ENCODE peak calls at places on chromosomes 4 and X, in four cellular contexts. O is ascending aorta, S is heart right ventricle, J is right lobe of liver. Y is an unnamed sample.

GRCh38 chr4:165879581-165879980 is 6.5 kb downstream of the TLL1 start:
- DNase-seq in S (no peak), J (no peak), O (no peak), Y (no peak)

GRCh38 chrX:39559229-39559628 is 538.5 kb downstream of the BCOR start:
- DNase-seq in S (no peak), J (no peak), O (no peak), Y (no peak)

GRCh38 chr4:83552085-83552484 is 16.2 kb downstream of the GPAT3 start:
- DNase-seq in S (no peak), J (no peak), O (no peak), Y (no peak)

GRCh38 chrX:30822068-30822671 is 66.9 kb downstream of the TAB3 start:
- DNase-seq in S (no peak), J (no peak), O (no peak), Y (no peak)

GRCh38 chr4:8871417-8872401 is at the start of gene HMX1:
- DNase-seq in O (no peak), S (peak; percentile 7), J (no peak), Y (no peak)

GRCh38 chrX:11499076-11500044 is 166.4 kb downstream of the ARHGAP6 start:
- DNase-seq in O (no peak), S (no peak), J (no peak), Y (no peak)

GRCh38 chr4:160493206-160493605 is 1390.3 kb downstream of the RAPGEF2 start:
- DNase-seq in O (no peak), S (peak; percentile 50), J (no peak), Y (no peak)

GRCh38 chr4:142129473-142129872 is 493.1 kb downstream of the IL15 start:
- DNase-seq in S (no peak), J (no peak), O (no peak), Y (no peak)

GRCh38 chr4:158255727-158256324 is 45.5 kb downstream of the TMEM144 start:
- DNase-seq in J (no peak), S (peak; percentile 7), O (no peak), Y (no peak)

GRCh38 chr4:151227731-151228130 is 49.2 kb upstream of the PRSS48 start:
- DNase-seq in J (no peak), S (peak; percentile 69), O (peak; percentile 84), Y (no peak)

GRCh38 chr4:12844111-12844510 is 640.0 kb downstream of the RAB28 start:
- DNase-seq in J (no peak), O (no peak), S (no peak), Y (no peak)

GRCh38 chrX:115539841-115540240 is 21.1 kb upstream of the PLS3 start:
- DNase-seq in S (no peak), O (no peak), J (no peak), Y (no peak)

GRCh38 chr4:3283483-3283882 is 9.3 kb upstream of the RGS12 start:
- DNase-seq in S (no peak), O (peak; percentile 60), J (no peak), Y (no peak)

GRCh38 chr4:48832571-48832970 is 1.7 kb downstream of the OCIAD1 start:
- DNase-seq in S (no peak), O (no peak), J (no peak), Y (no peak)

GRCh38 chr4:24915121-24915922 is 2.5 kb upstream of the CCDC149 start:
- DNase-seq in S (no peak), O (no peak), J (no peak), Y (no peak)

GRCh38 chrX:109036624-109037023 is 300.3 kb upstream of the IRS4 start:
- DNase-seq in O (no peak), J (no peak), S (no peak), Y (no peak)

DNA sequence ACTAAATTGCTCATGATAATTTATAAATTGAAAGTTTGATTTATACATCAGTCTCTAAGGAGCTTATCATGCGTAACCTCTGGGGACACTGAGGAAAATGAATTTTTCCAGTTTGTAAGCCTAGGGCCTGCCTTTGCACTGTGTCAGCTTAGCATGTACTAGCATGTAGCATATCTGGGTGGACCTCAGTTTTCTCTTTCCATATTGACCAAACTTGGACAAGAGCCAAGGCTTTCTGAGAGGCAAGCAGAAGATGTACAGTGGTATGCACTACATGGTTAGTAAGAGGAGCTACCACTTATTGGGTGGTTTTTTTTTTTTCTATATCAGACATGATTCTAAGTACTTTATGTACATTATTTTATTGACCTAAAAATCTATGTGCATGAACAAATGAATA is 43.4 kb downstream of the TLR10 start:
- DNase-seq in S (no peak), J (no peak), O (no peak), Y (no peak)
- H3K4me3 ChIP-seq in S (no peak overlapping the region), J (no peak overlapping the region), O (no peak overlapping the region), Y (no peak overlapping the region)

GRCh38 chr4:71867598-71867997 is 83.7 kb upstream of the GC start:
- DNase-seq in J (no peak), S (no peak), O (no peak), Y (no peak)
- H3K9me3 ChIP-seq in J (no peaks in the 10 kb centered on the region), S (no peaks in the 10 kb centered on the region), O (peaks cover 7% of the 10 kb centered on the region), Y (no peaks in the 10 kb centered on the region)

GRCh38 chr4:68773699-68774098 is 42.1 kb upstream of the UGT2B10 start:
- DNase-seq in S (no peak), J (no peak), O (no peak), Y (no peak)
- TF ChIP-seq CTCF in S (no peak), J (no peak), O (no peak), Y (no peak)

DNA sequence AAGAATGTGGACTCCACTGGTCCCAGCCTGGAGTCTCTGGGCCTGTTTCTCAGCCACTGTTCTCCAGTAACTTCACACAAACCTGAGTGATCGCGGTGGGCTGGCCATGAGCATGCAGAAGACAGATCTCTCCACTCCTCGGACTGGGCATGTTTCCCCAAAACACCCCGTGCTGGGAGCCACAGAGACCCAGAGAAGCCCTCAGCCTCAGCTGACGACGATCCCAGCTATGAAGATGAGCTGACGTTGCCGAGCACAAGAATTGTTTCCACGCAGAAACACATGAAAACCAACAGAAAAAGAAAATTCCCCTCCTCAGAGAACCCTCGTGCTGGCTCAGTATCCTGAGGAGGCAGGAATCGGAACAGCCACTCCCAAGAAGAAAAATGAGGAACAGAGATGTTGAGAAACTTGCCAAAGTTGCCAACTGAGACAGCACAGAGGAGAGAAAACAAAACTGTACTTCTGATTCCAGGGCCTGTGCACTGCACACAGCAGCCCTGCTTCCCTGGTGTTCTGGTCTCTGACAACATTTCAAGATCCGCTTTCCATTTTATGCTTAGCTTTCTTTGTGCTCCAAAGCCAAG is 81.5 kb downstream of the IRF2 start:
- DNase-seq in J (no peak), S (no peak), O (peak; percentile 62), Y (no peak)
- H3K4me3 ChIP-seq in J (no peak overlapping the region), S (no peak overlapping the region), O (no peak overlapping the region), Y (peak overlapping the region; percentile 35)

GRCh38 chr4:38294238-38294637 is 334.0 kb downstream of the PTTG2 start:
- DNase-seq in O (no peak), J (no peak), S (no peak), Y (no peak)
- H3K9me3 ChIP-seq in O (peaks cover 22% of the 10 kb centered on the region), J (no peaks in the 10 kb centered on the region), S (no peaks in the 10 kb centered on the region), Y (peaks cover 13% of the 10 kb centered on the region)

DNA sequence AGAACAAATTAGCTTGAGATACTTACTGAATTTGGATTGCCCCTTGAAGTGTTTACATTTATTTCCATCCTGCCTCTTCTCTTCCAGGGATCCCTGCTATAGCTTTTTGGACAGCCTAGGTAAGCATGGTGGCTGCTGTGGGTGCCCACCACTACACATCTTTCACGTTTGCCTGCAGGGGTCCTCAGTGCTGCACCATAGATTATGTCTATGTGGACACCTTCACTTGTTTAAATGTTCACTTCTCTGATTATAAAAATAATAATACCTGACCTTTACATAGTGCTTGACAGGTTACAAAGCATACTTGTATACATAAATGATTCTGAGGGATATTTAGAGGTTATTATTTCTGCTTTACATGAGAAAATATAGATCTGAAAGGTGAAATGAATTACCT is 67.9 kb upstream of the SLC4A4 start:
- DNase-seq in S (no peak), O (no peak), J (no peak), Y (no peak)
- TF ChIP-seq CTCF in S (peak; percentile 36), O (no peak), J (peak; percentile 37), Y (peak; percentile 26)

GRCh38 chr4:174520655-174521054 is 1.6 kb downstream of the HPGD start:
- DNase-seq in O (no peak), J (no peak), S (no peak), Y (no peak)
- H3K4me3 ChIP-seq in O (no peak overlapping the region), J (peak overlapping the region; percentile 72), S (no peak overlapping the region), Y (peak overlapping the region; percentile 74)

DNA sequence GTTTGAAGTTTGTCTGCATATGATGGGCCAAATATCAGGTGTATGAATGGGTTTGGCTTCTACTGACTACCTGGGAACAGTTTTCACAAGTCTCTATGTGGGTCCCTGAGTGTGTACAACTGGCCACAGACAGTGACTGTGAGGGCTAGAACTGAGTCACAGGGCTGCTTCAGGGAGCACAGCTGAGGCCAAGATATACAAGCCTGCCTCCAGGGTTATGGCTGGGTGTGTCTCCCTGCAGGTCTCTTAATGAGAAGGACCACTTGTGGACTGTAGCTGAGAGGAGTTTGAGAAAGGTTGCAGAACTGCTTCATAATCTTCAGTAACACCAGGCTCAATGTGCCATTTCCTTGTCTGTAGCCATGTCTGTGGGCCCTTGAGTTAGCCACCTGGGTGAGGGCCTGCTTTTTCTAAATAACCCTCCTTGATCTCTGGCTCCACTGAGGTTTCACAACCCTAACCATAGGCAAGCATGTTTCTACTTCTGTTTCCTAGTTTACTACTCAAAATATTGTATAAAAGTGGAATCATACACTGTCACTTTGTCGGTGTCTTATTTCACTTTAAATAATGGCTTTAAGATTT is 81.3 kb downstream of the ZNF732 start:
- DNase-seq in J (no peak), O (no peak), S (no peak), Y (no peak)
- H3K9me3 ChIP-seq in J (no peaks in the 10 kb centered on the region), O (peaks cover 46% of the 10 kb centered on the region), S (no peaks in the 10 kb centered on the region), Y (no peaks in the 10 kb centered on the region)

DNA sequence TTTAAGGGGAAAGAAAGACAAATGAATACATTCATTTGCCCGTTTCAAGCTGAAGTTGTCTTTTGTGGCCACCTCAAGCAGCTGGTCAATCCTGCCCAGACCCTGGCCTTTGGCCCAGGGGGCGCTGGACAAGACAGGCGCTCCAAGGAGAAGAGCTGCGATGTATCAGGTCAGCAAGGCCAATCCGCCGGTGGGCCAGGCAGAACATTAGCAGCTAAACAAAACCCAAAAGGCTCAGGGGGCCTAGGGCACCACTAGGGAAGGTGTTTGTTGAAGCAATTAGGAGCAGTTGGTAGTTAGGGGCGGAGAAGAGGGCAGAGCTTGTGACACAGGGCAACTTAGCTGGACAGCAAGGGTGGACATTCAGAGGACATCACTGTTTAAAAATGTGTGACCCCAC is 60.8 kb upstream of the TMEM33 start:
- DNase-seq in O (no peak), J (no peak), S (no peak), Y (no peak)
- TF ChIP-seq CTCF in O (no peak), J (no peak), S (no peak), Y (no peak)

GRCh38 chr4:130985371-130985770 is 1889.4 kb downstream of the C4orf33 start:
- DNase-seq in J (no peak), O (no peak), S (no peak), Y (no peak)
- H3K4me3 ChIP-seq in J (no peak overlapping the region), O (no peak overlapping the region), S (no peak overlapping the region), Y (no peak overlapping the region)

Y was measured in esophagus squamous epithelium.